ENCODE peak calls at places on chromosomes 12 and 14, in ten cellular contexts. T, I, W, E, P, S, V, B, U and M are unnamed samples.
A peak's percentile ranks its signal among the peaks of the same experiment; 100 is the strongest.

GRCh38 chr12:42862055-42862454 is 272.5 kb upstream of the PRICKLE1 start:
- DNase-seq in T (no peak), I (no peak), W (no peak), E (no peak), P (no peak), S (no peak), V (peak; percentile 7), B (no peak), U (no peak), M (no peak)

GRCh38 chr14:75279739-75280447 is 1.3 kb downstream of the FOS start:
- DNase-seq in T (no peak), I (no peak), W (peak; percentile 22), E (peak; percentile 25), P (peak; percentile 65), S (peak; percentile 27), V (no peak), B (peak; percentile 80), U (no peak), M (no peak)

GRCh38 chr14:53608369-53608768 is 348.3 kb downstream of the BMP4 start:
- DNase-seq in T (no peak), I (no peak), W (no peak), E (no peak), P (no peak), S (no peak), V (no peak), B (no peak), U (no peak), M (no peak)

GRCh38 chr12:21428241-21428640 is 9.2 kb upstream of the PYROXD1 start:
- DNase-seq in T (no peak), I (no peak), W (no peak), E (peak; percentile 28), P (no peak), S (peak; percentile 45), V (no peak), B (no peak), U (no peak), M (no peak)

GRCh38 chr12:100688451-100688864 is 106.1 kb upstream of the ANO4 start:
- DNase-seq in T (no peak), I (no peak), W (no peak), E (no peak), P (no peak), S (no peak), V (peak; percentile 44), B (no peak), U (no peak), M (no peak)

GRCh38 chr12:69903548-69903947 is 78.5 kb downstream of the MYRFL start:
- DNase-seq in T (no peak), I (no peak), W (no peak), E (no peak), P (no peak), S (no peak), V (no peak), B (no peak), U (no peak), M (no peak)

GRCh38 chr12:30999723-31000122 is 73.2 kb downstream of the TSPAN11 start:
- DNase-seq in T (no peak), I (no peak), W (no peak), E (no peak), P (no peak), S (no peak), V (no peak), B (peak; percentile 14), U (no peak), M (no peak)

GRCh38 chr14:22997676-22998323 is 12.1 kb downstream of the C14orf93 start:
- DNase-seq in T (no peak), I (no peak), W (no peak), E (no peak), P (no peak), S (no peak), V (no peak), B (no peak), U (no peak), M (no peak)

GRCh38 chr12:10190558-10191388 is 11.9 kb downstream of the TMEM52B start:
- DNase-seq in T (peak; percentile 41), I (no peak), W (peak; percentile 20), E (peak; percentile 84), P (peak; percentile 59), S (peak; percentile 77), V (peak; percentile 78), B (no peak), U (peak; percentile 39), M (peak; percentile 21)

GRCh38 chr12:26246483-26247164 is 51.3 kb downstream of the SSPN start:
- DNase-seq in T (no peak), I (no peak), W (no peak), E (no peak), P (no peak), S (no peak), V (no peak), B (peak; percentile 86), U (no peak), M (no peak)

GRCh38 chr12:75177997-75178396 is 31.6 kb downstream of the KCNC2 start:
- DNase-seq in T (peak; percentile 67), I (no peak), W (no peak), E (peak; percentile 94), P (no peak), S (peak; percentile 95), V (peak; percentile 48), B (no peak), U (no peak), M (no peak)

GRCh38 chr12:20646239-20646827 is 48.8 kb upstream of the SLCO1C1 start:
- DNase-seq in T (no peak), I (no peak), W (no peak), E (peak; percentile 65), P (no peak), S (peak; percentile 60), V (peak; percentile 62), B (no peak), U (no peak), M (no peak)

DNA sequence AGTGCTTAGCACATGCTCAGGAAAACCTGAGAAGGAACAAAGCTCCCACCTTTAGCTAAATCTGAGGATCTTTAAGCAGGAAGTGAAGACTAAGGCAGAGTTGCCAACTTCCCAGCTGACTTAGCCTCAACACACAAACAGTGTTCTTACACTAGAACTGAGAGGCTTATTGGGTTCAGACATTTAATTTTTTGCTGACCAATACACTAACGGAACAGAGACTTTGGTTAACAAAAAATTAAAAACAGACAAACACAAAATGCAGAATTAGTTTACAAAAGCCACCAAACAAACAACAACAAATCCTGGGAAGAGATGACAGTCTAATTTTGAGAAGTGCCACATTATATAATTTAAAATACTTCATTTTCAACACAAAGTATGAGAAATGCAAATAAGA is 1123.7 kb upstream of the ATXN7L3B start:
- DNase-seq in T (no peak), I (no peak), W (no peak), E (no peak), P (no peak), S (no peak), V (no peak), B (no peak), U (no peak), M (no peak)
- H3K9me3 ChIP-seq in T (peaks cover 4% of the 10 kb centered on the region), I (peaks cover 3% of the 10 kb centered on the region), W (peaks cover 12% of the 10 kb centered on the region), E (no peaks in the 10 kb centered on the region), P (peaks cover 7% of the 10 kb centered on the region), S (peaks cover 3% of the 10 kb centered on the region), V (peaks cover 20% of the 10 kb centered on the region), B (peaks cover 12% of the 10 kb centered on the region), U (peaks cover 3% of the 10 kb centered on the region), M (no peaks in the 10 kb centered on the region)

GRCh38 chr14:105866841-105867321 is 340.5 kb downstream of the TMEM121 start:
- DNase-seq in T (no peak), I (no peak), W (no peak), E (no peak), P (no peak), S (no peak), V (no peak), B (no peak), U (no peak), M (peak; percentile 5)

GRCh38 chr14:105873870-105874512 is 347.6 kb downstream of the TMEM121 start:
- DNase-seq in T (no peak), I (no peak), W (no peak), E (no peak), P (no peak), S (no peak), V (no peak), B (no peak), U (no peak), M (no peak)

GRCh38 chr14:105876158-105876557 is 349.8 kb downstream of the TMEM121 start:
- DNase-seq in T (no peak), I (no peak), W (no peak), E (no peak), P (no peak), S (no peak), V (no peak), B (no peak), U (no peak), M (no peak)

GRCh38 chr14:105867961-105868599 is 341.7 kb downstream of the TMEM121 start:
- DNase-seq in T (no peak), I (no peak), W (peak; percentile 0), E (no peak), P (peak; percentile 41), S (no peak), V (no peak), B (no peak), U (no peak), M (no peak)

DNA sequence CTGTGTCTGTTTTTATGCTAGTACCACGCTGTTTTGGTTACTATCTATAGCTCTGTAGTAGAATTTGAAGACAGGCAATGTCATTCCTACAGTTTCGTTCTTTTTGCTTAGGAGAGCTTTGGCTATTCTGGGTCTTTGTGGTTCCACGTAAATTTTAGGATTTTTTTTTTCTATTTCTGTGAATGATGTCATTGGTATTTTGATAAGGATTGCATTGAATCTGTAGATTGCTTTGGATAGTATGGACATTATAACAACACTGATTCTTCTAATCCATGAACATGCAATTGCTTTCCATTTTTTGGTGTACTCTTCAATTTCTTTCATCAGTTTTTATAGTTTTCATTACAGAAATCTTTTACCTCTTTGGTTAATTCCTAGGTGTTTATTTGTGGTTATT is 345.2 kb downstream of the TMEM121 start:
- DNase-seq in T (no peak), I (no peak), W (no peak), E (no peak), P (no peak), S (no peak), V (no peak), B (no peak), U (no peak), M (no peak)
- H3K9me3 ChIP-seq in T (no peaks in the 10 kb centered on the region), I (no peaks in the 10 kb centered on the region), W (no peaks in the 10 kb centered on the region), E (no peaks in the 10 kb centered on the region), P (no peaks in the 10 kb centered on the region), S (peaks cover 11% of the 10 kb centered on the region), V (no peaks in the 10 kb centered on the region), B (no peaks in the 10 kb centered on the region), U (no peaks in the 10 kb centered on the region), M (no peaks in the 10 kb centered on the region)

GRCh38 chr14:96117997-96118790 is 79.0 kb downstream of the C14orf132 start:
- DNase-seq in T (no peak), I (no peak), W (no peak), E (no peak), P (no peak), S (no peak), V (no peak), B (no peak), U (no peak), M (no peak)
- H3K9me3 ChIP-seq in T (no peaks in the 10 kb centered on the region), I (no peaks in the 10 kb centered on the region), W (no peaks in the 10 kb centered on the region), E (no peaks in the 10 kb centered on the region), P (no peaks in the 10 kb centered on the region), S (peaks cover 3% of the 10 kb centered on the region), V (peaks cover 13% of the 10 kb centered on the region), B (peaks cover 3% of the 10 kb centered on the region), U (no peaks in the 10 kb centered on the region), M (no peaks in the 10 kb centered on the region)

DNA sequence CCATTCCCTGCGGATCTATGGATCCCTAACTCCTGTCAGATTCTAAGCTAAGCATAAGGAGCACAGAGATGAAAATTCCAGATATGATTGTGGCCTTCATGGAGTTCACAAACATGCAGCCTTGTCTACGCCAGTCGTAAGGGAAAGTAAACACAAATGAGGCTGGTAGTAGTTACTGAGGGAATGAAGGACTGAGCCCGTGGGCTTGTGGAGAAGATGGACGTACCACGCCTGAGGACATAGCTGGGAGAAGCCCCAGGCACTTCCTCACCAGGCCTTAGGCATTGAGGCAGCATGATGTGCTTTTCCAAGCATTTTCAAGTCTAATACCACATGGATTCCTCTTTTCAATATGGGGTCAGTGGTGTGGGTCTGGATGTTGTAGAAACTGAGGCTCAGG is 515.2 kb downstream of the BCL11B start:
- DNase-seq in T (no peak), I (no peak), W (no peak), E (no peak), P (no peak), S (no peak), V (no peak), B (no peak), U (no peak), M (no peak)
- H3K9me3 ChIP-seq in T (no peaks in the 10 kb centered on the region), I (no peaks in the 10 kb centered on the region), W (peaks cover 8% of the 10 kb centered on the region), E (no peaks in the 10 kb centered on the region), P (no peaks in the 10 kb centered on the region), S (peaks cover 27% of the 10 kb centered on the region), V (no peaks in the 10 kb centered on the region), B (no peaks in the 10 kb centered on the region), U (no peaks in the 10 kb centered on the region), M (no peaks in the 10 kb centered on the region)